ENCODE peak calls at places on chromosomes 1 and 21, in six cellular contexts. R is brain microvascular endothelial cell, A is cardiac septum, Q is foreskin keratinocyte, O is A549, T is nephron progenitor cell. J is an unnamed sample.

GRCh38 chr21:43603230-43603626 is 56.1 kb downstream of the HSF2BP start:
- DNase-seq in Q (no peak), T (no peak), A (no peak), R (no peak), O (no peak), J (no peak)

GRCh38 chr1:230408971-230409370 is 17.2 kb downstream of the PGBD5 start:
- DNase-seq in A (no peak), O (no peak), T (no peak), R (no peak), Q (peak; percentile 91), J (peak; percentile 57)

GRCh38 chr1:41769068-41769467 is 149.7 kb downstream of the HIVEP3 start:
- DNase-seq in A (no peak), Q (no peak), O (no peak), T (no peak), R (no peak), J (no peak)

GRCh38 chr1:47865881-47866535 is 131.2 kb downstream of the TRABD2B start:
- DNase-seq in Q (peak; percentile 17), R (no peak), T (no peak), A (no peak), O (peak; percentile 3), J (no peak)

GRCh38 chr1:47751188-47751587 is 246.0 kb downstream of the TRABD2B start:
- DNase-seq in A (no peak), R (no peak), Q (no peak), T (no peak), O (peak; percentile 7), J (no peak)

GRCh38 chr1:20126041-20126805 is 6.9 kb upstream of the PLA2G2D start:
- DNase-seq in O (no peak), A (peak; percentile 17), Q (no peak), T (no peak), R (no peak), J (no peak)

GRCh38 chr1:236222616-236223015 is 59.1 kb downstream of the ERO1B start:
- DNase-seq in A (no peak), R (no peak), O (no peak), T (no peak), Q (no peak), J (no peak)

GRCh38 chr1:26364956-26365355 is 7.6 kb downstream of the ZNF683 start:
- DNase-seq in Q (no peak), R (no peak), A (no peak), O (no peak), T (no peak), J (no peak)

GRCh38 chr1:154760469-154760933 is 109.6 kb downstream of the KCNN3 start:
- DNase-seq in O (peak; percentile 44), A (peak; percentile 86), Q (no peak), R (no peak), T (peak; percentile 91), J (peak; percentile 45)

GRCh38 chr1:176009951-176010350 is 197.1 kb downstream of the COP1 start:
- DNase-seq in R (no peak), O (no peak), T (no peak), A (no peak), Q (no peak), J (no peak)

GRCh38 chr1:205380882-205381281 is 24.2 kb upstream of the KLHDC8A start:
- DNase-seq in O (no peak), R (no peak), Q (no peak), T (no peak), A (no peak), J (no peak)

GRCh38 chr1:67162954-67163353 is 3.3 kb upstream of the IL23R start:
- DNase-seq in Q (peak; percentile 99), O (peak; percentile 37), R (peak; percentile 16), T (no peak), A (no peak), J (peak; percentile 92)

GRCh38 chr1:242132446-242132845 is 133.5 kb upstream of the MAP1LC3C start:
- DNase-seq in Q (no peak), R (no peak), A (no peak), T (no peak), O (no peak), J (no peak)

GRCh38 chr1:68293609-68294353 is 61.5 kb upstream of the WLS start:
- DNase-seq in R (peak; percentile 56), A (no peak), T (peak; percentile 57), O (no peak), Q (no peak), J (no peak)

GRCh38 chr1:29408831-29409605 is 172.7 kb downstream of the PTPRU start:
- DNase-seq in Q (no peak), R (no peak), A (no peak), T (no peak), O (no peak), J (no peak)

GRCh38 chr1:164524810-164525209 is 34.2 kb upstream of the PBX1 start:
- DNase-seq in T (no peak), O (no peak), Q (no peak), R (no peak), A (no peak), J (peak; percentile 27)

GRCh38 chr1:212754193-212754592 is 37.4 kb downstream of the NSL1 start:
- DNase-seq in Q (no peak), T (no peak), R (no peak), O (no peak), A (no peak), J (no peak)

GRCh38 chr1:57362480-57362879 is 61.4 kb downstream of the DAB1 start:
- DNase-seq in O (no peak), R (no peak), A (no peak), T (no peak), Q (no peak), J (no peak)

GRCh38 chr1:62325696-62326095 is 6.5 kb upstream of the KANK4 start:
- DNase-seq in R (peak; percentile 40), T (no peak), A (no peak), Q (peak; percentile 82), O (no peak), J (peak; percentile 90)

GRCh38 chr1:23966973-23967493 is 7.4 kb downstream of the PNRC2 start:
- DNase-seq in T (no peak), R (no peak), O (no peak), A (no peak), Q (no peak), J (no peak)

GRCh38 chr1:59743324-59744108 is 71.2 kb upstream of the HOOK1 start:
- DNase-seq in A (no peak), R (no peak), O (no peak), T (no peak), Q (no peak), J (no peak)

J was measured in MCF 10A.